ENCODE peak calls at places on chromosome 12, in seven cellular contexts. X, B, T, E, N, S and P are unnamed samples.

GRCh38 chr12:52243264-52243773 is 10.3 kb downstream of the KRT7 start:
- DNase-seq in X (no peak), B (no peak), T (no peak), E (no peak), N (peak; percentile 46), S (no peak), P (no peak)

GRCh38 chr12:79983969-79984629 is 49.2 kb upstream of the PPP1R12A start:
- DNase-seq in X (peak; percentile 60), B (no peak), T (no peak), E (no peak), N (peak; percentile 33), S (no peak), P (no peak)

GRCh38 chr12:121762269-121762668 is 31.2 kb downstream of the RHOF start:
- DNase-seq in X (no peak), B (no peak), T (no peak), E (no peak), N (no peak), S (no peak), P (no peak)

GRCh38 chr12:8037046-8037663 is 4.6 kb downstream of the FOXJ2 start:
- DNase-seq in X (no peak), B (no peak), T (no peak), E (no peak), N (no peak), S (no peak), P (no peak)

GRCh38 chr12:65937181-65937641 is 112.9 kb downstream of the HMGA2 start:
- DNase-seq in X (no peak), B (no peak), T (no peak), E (no peak), N (no peak), S (no peak), P (no peak)

GRCh38 chr12:110174373-110174996 is 50.3 kb downstream of the IFT81 start:
- DNase-seq in X (no peak), B (no peak), T (no peak), E (no peak), N (no peak), S (peak; percentile 40), P (no peak)

GRCh38 chr12:49664591-49665146 is 41.3 kb downstream of the PRPF40B start:
- DNase-seq in X (no peak), B (no peak), T (no peak), E (no peak), N (no peak), S (peak; percentile 95), P (peak; percentile 27)

GRCh38 chr12:51448618-51449256 is 24.1 kb downstream of the SLC4A8 start:
- DNase-seq in X (no peak), B (no peak), T (no peak), E (no peak), N (no peak), S (no peak), P (no peak)

GRCh38 chr12:4355843-4356327 is 23.6 kb downstream of the FGF23 start:
- DNase-seq in X (peak; percentile 74), B (no peak), T (peak; percentile 89), E (peak; percentile 18), N (peak; percentile 9), S (peak; percentile 47), P (peak; percentile 99)

GRCh38 chr12:120214626-120215356 is 13.9 kb upstream of the RPLP0 start:
- DNase-seq in X (no peak), B (no peak), T (no peak), E (no peak), N (no peak), S (no peak), P (no peak)

GRCh38 chr12:28569698-28570411 is 379.6 kb downstream of the CCDC91 start:
- DNase-seq in X (no peak), B (no peak), T (no peak), E (no peak), N (peak; percentile 50), S (peak; percentile 80), P (no peak)

GRCh38 chr12:129706716-129707115 is 197.1 kb downstream of the TMEM132D start:
- DNase-seq in X (no peak), B (no peak), T (no peak), E (no peak), N (no peak), S (no peak), P (no peak)

GRCh38 chr12:121773011-121773777 is 20.3 kb downstream of the RHOF start:
- DNase-seq in X (peak; percentile 74), B (peak; percentile 75), T (peak; percentile 88), E (peak; percentile 74), N (peak; percentile 64), S (peak; percentile 63), P (peak; percentile 63)

GRCh38 chr12:124399622-124400021 is 104.7 kb downstream of the RFLNA start:
- DNase-seq in X (no peak), B (no peak), T (peak; percentile 75), E (no peak), N (no peak), S (peak; percentile 28), P (peak; percentile 27)

GRCh38 chr12:49631336-49631907 is 8.1 kb downstream of the PRPF40B start:
- DNase-seq in X (no peak), B (no peak), T (peak; percentile 23), E (no peak), N (no peak), S (no peak), P (no peak)

GRCh38 chr12:77256924-77257323 is 191.6 kb upstream of the E2F7 start:
- DNase-seq in X (no peak), B (no peak), T (no peak), E (no peak), N (no peak), S (no peak), P (no peak)

GRCh38 chr12:41361791-41362190 is 173.7 kb downstream of the PDZRN4 start:
- DNase-seq in X (no peak), B (no peak), T (no peak), E (no peak), N (no peak), S (no peak), P (no peak)

GRCh38 chr12:50764116-50764860 is 387 bp downstream of the ATF1 start:
- DNase-seq in X (peak; percentile 70), B (peak; percentile 89), T (peak; percentile 72), E (peak; percentile 73), N (peak; percentile 57), S (peak; percentile 35), P (peak; percentile 23)

GRCh38 chr12:121287267-121287954 is 9.1 kb downstream of the CAMKK2 start:
- DNase-seq in X (no peak), B (no peak), T (no peak), E (no peak), N (no peak), S (peak; percentile 98), P (no peak)

GRCh38 chr12:32603858-32604257 is 75.2 kb upstream of the DNM1L start:
- DNase-seq in X (no peak), B (no peak), T (no peak), E (no peak), N (peak; percentile 71), S (no peak), P (no peak)

GRCh38 chr12:52681551-52682380 is 1.6 kb upstream of the KRT1 start:
- DNase-seq in X (no peak), B (peak; percentile 72), T (no peak), E (no peak), N (no peak), S (no peak), P (no peak)

GRCh38 chr12:109914461-109914860 is 14.4 kb downstream of the TCHP start:
- DNase-seq in X (no peak), B (no peak), T (no peak), E (no peak), N (no peak), S (no peak), P (no peak)

GRCh38 chr12:53638057-53638456 is 11.9 kb upstream of the ATF7 start:
- DNase-seq in X (no peak), B (no peak), T (no peak), E (no peak), N (no peak), S (no peak), P (no peak)

GRCh38 chr12:57241556-57242310 is 9.3 kb downstream of the STAC3 start:
- DNase-seq in X (no peak), B (no peak), T (peak; percentile 20), E (no peak), N (no peak), S (no peak), P (no peak)

GRCh38 chr12:27844427-27845090 is 64.5 kb upstream of the MANSC4 start:
- DNase-seq in X (no peak), B (no peak), T (no peak), E (no peak), N (peak; percentile 59), S (no peak), P (no peak)

GRCh38 chr12:104046306-104046705 is 3.7 kb downstream of the GLT8D2 start:
- DNase-seq in X (no peak), B (no peak), T (no peak), E (no peak), N (no peak), S (no peak), P (no peak)
- H3K4me3 ChIP-seq in X (no peak overlapping the region), B (no peak overlapping the region), T (no peak overlapping the region), E (no peak overlapping the region), N (no peak overlapping the region), S (no peak overlapping the region), P (no peak overlapping the region)

DNA sequence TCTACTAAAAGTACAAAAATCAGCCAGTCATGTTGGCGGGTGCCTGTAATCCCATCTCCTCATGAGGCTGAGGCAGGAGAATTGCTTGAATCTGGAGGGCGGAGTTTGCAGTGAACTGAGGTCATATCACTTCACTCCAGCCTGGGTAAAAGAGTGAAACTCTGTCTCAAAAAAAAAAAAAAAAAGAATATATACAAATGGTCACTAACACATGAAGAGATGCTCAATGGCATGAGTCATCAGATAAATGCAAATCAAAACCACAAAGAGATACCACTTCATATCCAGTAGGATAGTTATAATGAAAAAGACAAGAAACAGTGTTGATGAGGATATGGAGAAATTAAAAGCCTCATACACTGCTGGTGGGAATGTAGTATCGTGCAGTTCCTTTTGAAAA is 33.6 kb upstream of the METAP2 start:
- DNase-seq in X (no peak), B (no peak), T (no peak), E (no peak), N (no peak), S (no peak), P (no peak)
- H3K4me1 ChIP-seq in X (no peaks in the 10 kb centered on the region), B (no peaks in the 10 kb centered on the region), T (no peaks in the 10 kb centered on the region), E (no peaks in the 10 kb centered on the region), N (no peaks in the 10 kb centered on the region), S (no peaks in the 10 kb centered on the region), P (no peaks in the 10 kb centered on the region)

GRCh38 chr12:132178314-132178713 is 34.1 kb downstream of the NOC4L start:
- DNase-seq in X (no peak), B (no peak), T (no peak), E (no peak), N (no peak), S (no peak), P (no peak)
- H3K4me3 ChIP-seq in X (no peak overlapping the region), B (peak overlapping the region; percentile 56), T (no peak overlapping the region), E (no peak overlapping the region), N (no peak overlapping the region), S (no peak overlapping the region), P (no peak overlapping the region)

GRCh38 chr12:2353281-2353680 is 300.5 kb downstream of the CACNA1C start:
- DNase-seq in X (no peak), B (no peak), T (no peak), E (no peak), N (no peak), S (no peak), P (no peak)

GRCh38 chr12:2353691-2354090 is 300.9 kb downstream of the CACNA1C start:
- DNase-seq in X (no peak), B (no peak), T (no peak), E (no peak), N (no peak), S (no peak), P (no peak)

GRCh38 chr12:2355198-2355597 is 302.4 kb downstream of the CACNA1C start:
- DNase-seq in X (no peak), B (no peak), T (no peak), E (no peak), N (no peak), S (no peak), P (no peak)

GRCh38 chr12:2355604-2356003 is 302.8 kb downstream of the CACNA1C start:
- DNase-seq in X (no peak), B (no peak), T (no peak), E (no peak), N (no peak), S (no peak), P (no peak)

GRCh38 chr12:2354151-2354991 is 301.6 kb downstream of the CACNA1C start:
- DNase-seq in X (no peak), B (no peak), T (no peak), E (no peak), N (no peak), S (no peak), P (no peak)
- H3K4me1 ChIP-seq in X (no peaks in the 10 kb centered on the region), B (no peaks in the 10 kb centered on the region), T (no peaks in the 10 kb centered on the region), E (no peaks in the 10 kb centered on the region), N (peaks cover 22% of the 10 kb centered on the region), S (peaks cover 3% of the 10 kb centered on the region), P (peaks cover 7% of the 10 kb centered on the region)